ENCODE peak calls at places on chromosomes 12 and 14, in nine cellular contexts. N, R, D, S, P, F, B, H and Y are unnamed samples. For H3K4me1, the result is how much of the 10 kb centered on the place peaks cover.

GRCh38 chr12:100166232-100166631 is 23.6 kb upstream of the BLTP3B start:
- DNase-seq in R (no peak), P (no peak), D (no peak), B (no peak), N (no peak), H (no peak), F (no peak), S (no peak), Y (no peak)

GRCh38 chr14:69161590-69161989 is 8.7 kb upstream of the DCAF5 start:
- DNase-seq in S (no peak), D (no peak), H (no peak), F (no peak), B (no peak), N (no peak), R (no peak), P (no peak), Y (no peak)

GRCh38 chr12:39587247-39587646 is 32.4 kb downstream of the ABCD2 start:
- DNase-seq in S (no peak), F (no peak), N (no peak), H (no peak), B (no peak), R (no peak), D (no peak), P (no peak), Y (no peak)

GRCh38 chr14:57889245-57889644 is 23.4 kb upstream of the SLC35F4 start:
- DNase-seq in B (peak), F (peak), S (no peak), H (no peak), N (peak), R (no peak), D (no peak), P (no peak), Y (no peak)

GRCh38 chr14:86462193-86462592 is 932.2 kb downstream of the FLRT2 start:
- DNase-seq in D (no peak), N (peak), R (no peak), F (no peak), H (peak), P (peak), S (peak), B (no peak), Y (no peak)

GRCh38 chr12:116116650-116117424 is 160.7 kb downstream of the MED13L start:
- DNase-seq in D (no peak), H (no peak), R (no peak), B (no peak), N (peak), F (no peak), S (no peak), P (no peak), Y (no peak)

GRCh38 chr12:51217133-51217967 is 512 bp downstream of the POU6F1 start:
- DNase-seq in D (no peak), B (peak), P (peak), R (peak), H (no peak), N (peak), S (peak), F (peak), Y (peak)

GRCh38 chr12:57240926-57241555 is 9.9 kb downstream of the STAC3 start:
- DNase-seq in B (no peak), N (no peak), R (peak), F (no peak), S (no peak), P (peak), D (no peak), H (no peak), Y (peak)

GRCh38 chr14:52473557-52473956 is 78.7 kb downstream of the TXNDC16 start:
- DNase-seq in P (no peak), N (peak), B (no peak), F (no peak), R (no peak), S (no peak), D (no peak), H (no peak), Y (no peak)

GRCh38 chr14:54815531-54815930 is 87.1 kb downstream of the GCH1 start:
- DNase-seq in B (no peak), P (no peak), F (no peak), H (no peak), R (no peak), D (no peak), N (no peak), S (no peak), Y (no peak)

GRCh38 chr14:72682188-72682587 is 211.7 kb downstream of the DPF3 start:
- DNase-seq in F (no peak), R (no peak), N (peak), P (no peak), S (no peak), B (no peak), D (no peak), H (no peak), Y (no peak)

GRCh38 chr12:105444050-105444808 is 113.7 kb downstream of the C12orf75 start:
- DNase-seq in R (no peak), H (no peak), S (peak), P (no peak), N (peak), F (no peak), D (no peak), B (no peak), Y (peak)

GRCh38 chr12:106583578-106584103 is 837 bp downstream of the RFX4 start:
- DNase-seq in B (no peak), F (no peak), R (no peak), P (peak), S (no peak), N (no peak), D (no peak), H (no peak), Y (no peak)

GRCh38 chr12:46442723-46443122 is 70.2 kb upstream of the SLC38A2 start:
- DNase-seq in R (no peak), B (no peak), D (no peak), F (no peak), N (peak), P (no peak), H (no peak), S (no peak), Y (no peak)

GRCh38 chr14:38718519-38718918 is 384.5 kb downstream of the SEC23A start:
- DNase-seq in D (no peak), H (no peak), R (no peak), N (no peak), S (no peak), F (no peak), P (no peak), B (no peak), Y (no peak)

GRCh38 chr12:46677749-46678148 is 148.0 kb downstream of the SLC38A4 start:
- DNase-seq in R (no peak), B (no peak), D (no peak), S (no peak), H (no peak), F (no peak), N (peak), P (peak), Y (no peak)

GRCh38 chr14:91732439-91732838 is 553 bp upstream of the CATSPERB start:
- DNase-seq in B (no peak), S (no peak), P (no peak), D (no peak), H (no peak), F (no peak), R (no peak), N (no peak), Y (no peak)

GRCh38 chr12:84727964-84728363 is 184.6 kb downstream of the SLC6A15 start:
- DNase-seq in N (peak), P (peak), S (no peak), R (no peak), D (no peak), H (no peak), B (no peak), F (no peak), Y (no peak)

GRCh38 chr14:99728981-99729451 is 44.9 kb downstream of the CYP46A1 start:
- DNase-seq in H (peak), F (no peak), N (no peak), D (no peak), S (peak), B (no peak), P (peak), R (peak), Y (no peak)

GRCh38 chr14:36502558-36503508 is 17.2 kb downstream of the NKX2-1 start:
- DNase-seq in P (no peak), F (no peak), R (no peak), S (no peak), B (no peak), N (no peak), H (no peak), D (no peak), Y (no peak)

GRCh38 chr12:52655720-52656124 is 3.7 kb upstream of the KRT2 start:
- DNase-seq in D (no peak), B (no peak), R (no peak), P (no peak), S (no peak), H (no peak), N (no peak), F (no peak), Y (no peak)

GRCh38 chr12:22981711-22982110 is 356.7 kb downstream of the ETNK1 start:
- DNase-seq in B (no peak), N (peak), S (no peak), D (no peak), H (no peak), P (no peak), F (no peak), R (no peak), Y (peak)

GRCh38 chr12:46454981-46455380 is 82.4 kb upstream of the SLC38A2 start:
- DNase-seq in F (no peak), B (no peak), N (no peak), S (no peak), H (no peak), D (no peak), P (no peak), R (no peak), Y (no peak)

GRCh38 chr14:20998674-20999366 is at the start of gene SLC39A2:
- DNase-seq in N (peak), H (no peak), S (peak), F (peak), R (peak), D (no peak), B (peak), P (peak), Y (peak)

GRCh38 chr12:75087656-75088055 is 122.0 kb downstream of the KCNC2 start:
- DNase-seq in H (no peak), B (no peak), R (no peak), D (no peak), N (peak), S (no peak), P (peak), F (no peak), Y (no peak)

GRCh38 chr12:75854681-75855309 is 176.8 kb downstream of the PHLDA1 start:
- DNase-seq in H (no peak), N (peak), D (no peak), P (no peak), F (no peak), B (no peak), S (no peak), R (no peak), Y (no peak)

GRCh38 chr12:125186471-125187147 is 121.4 kb downstream of the AACS start:
- DNase-seq in N (no peak), H (no peak), D (no peak), F (no peak), S (no peak), R (no peak), P (peak), B (no peak), Y (no peak)

GRCh38 chr12:100827901-100828520 is 33.4 kb downstream of the ANO4 start:
- DNase-seq in F (no peak), H (no peak), N (peak), P (peak), R (no peak), S (no peak), B (no peak), D (peak), Y (no peak)

GRCh38 chr12:111386891-111387290 is 18.0 kb upstream of the PHETA1 start:
- DNase-seq in R (no peak), S (no peak), F (no peak), P (no peak), N (no peak), H (no peak), B (no peak), D (no peak), Y (no peak)

GRCh38 chr12:69388371-69388770 is 28.8 kb downstream of the YEATS4 start:
- DNase-seq in P (no peak), S (no peak), B (no peak), D (no peak), R (no peak), H (no peak), F (no peak), N (peak), Y (no peak)

GRCh38 chr14:69814397-69814796 is 17.4 kb upstream of the SLC10A1 start:
- DNase-seq in F (no peak), S (no peak), N (no peak), R (no peak), D (no peak), B (no peak), P (no peak), H (no peak), Y (no peak)

GRCh38 chr14:52458721-52459085 is 93.6 kb downstream of the TXNDC16 start:
- DNase-seq in N (peak), S (no peak), P (no peak), H (no peak), B (no peak), D (no peak), R (no peak), F (no peak), Y (no peak)

GRCh38 chr14:93994919-93995682 is 2.0 kb upstream of the CCDC197 start:
- DNase-seq in F (peak), D (no peak), N (peak), H (no peak), P (peak), B (peak), R (no peak), S (no peak), Y (no peak)

GRCh38 chr12:89943461-89943860 is 234.8 kb upstream of the ATP2B1 start:
- DNase-seq in S (no peak), N (no peak), H (no peak), P (no peak), F (no peak), R (no peak), B (no peak), D (no peak), Y (no peak)

DNA sequence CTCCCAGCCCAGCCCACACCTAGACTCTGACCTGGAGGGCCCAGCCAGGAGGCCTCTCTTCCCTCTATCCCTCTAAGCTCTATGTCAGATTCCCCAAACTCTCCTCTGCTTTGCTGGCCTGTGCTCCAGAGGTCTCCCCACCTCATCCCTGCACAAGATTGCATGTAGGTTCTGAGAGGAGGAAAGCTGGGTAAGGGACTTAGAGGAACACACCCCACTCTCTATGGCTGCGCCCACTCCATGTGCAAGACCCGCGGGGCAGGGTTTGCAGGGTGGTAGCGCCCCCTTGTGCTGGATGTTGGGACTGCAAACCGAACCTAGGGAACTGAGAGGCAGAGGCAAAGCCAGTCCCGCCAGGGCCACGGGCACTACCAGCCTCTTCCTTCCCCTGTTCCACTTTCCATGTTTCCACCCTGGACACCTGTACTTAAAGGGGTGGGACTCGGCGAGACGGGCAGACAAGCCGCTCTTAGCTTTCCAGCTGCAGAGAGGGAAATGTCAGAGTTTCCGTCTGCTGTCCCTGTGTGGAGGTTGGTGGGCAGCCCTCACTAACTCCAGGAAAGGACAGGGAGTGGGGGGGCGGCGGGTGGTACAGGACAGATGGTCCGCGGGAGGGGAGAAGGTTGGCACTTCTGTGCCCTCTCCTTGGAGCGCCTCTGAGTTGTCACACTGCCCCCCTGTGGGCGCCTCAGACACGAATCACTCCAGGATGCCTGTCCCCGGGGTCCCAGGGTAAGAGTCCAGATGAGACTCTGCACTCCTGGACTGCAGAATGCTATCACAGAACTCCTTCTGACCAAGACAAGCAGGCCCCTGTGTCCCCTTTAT is 16.8 kb downstream of the MMP14 start:
- DNase-seq in B (peak), R (peak), S (peak), D (no peak), H (peak), F (peak), N (peak), P (peak), Y (peak)
- H3K4me1 ChIP-seq in B (under half), R (under half), S (under half), D (under half), H (under half), F (under half), N (under half), P (under half), Y (under half)

GRCh38 chr12:131455581-131456110 is 255.2 kb upstream of the SFSWAP start:
- DNase-seq in B (no peak), H (no peak), R (no peak), N (no peak), F (no peak), S (no peak), D (no peak), P (no peak), Y (no peak)

GRCh38 chr12:131455218-131455506 is 255.7 kb upstream of the SFSWAP start:
- DNase-seq in S (no peak), N (no peak), P (no peak), F (no peak), H (no peak), D (no peak), R (no peak), B (no peak), Y (no peak)

GRCh38 chr12:131449027-131449426 is 261.9 kb upstream of the SFSWAP start:
- DNase-seq in S (no peak), B (no peak), N (no peak), D (no peak), F (no peak), P (no peak), R (no peak), H (no peak), Y (no peak)

GRCh38 chr12:131454418-131455217 is 256.3 kb upstream of the SFSWAP start:
- DNase-seq in F (no peak), R (peak), P (peak), D (peak), S (no peak), H (peak), N (no peak), B (no peak), Y (peak)

DNA sequence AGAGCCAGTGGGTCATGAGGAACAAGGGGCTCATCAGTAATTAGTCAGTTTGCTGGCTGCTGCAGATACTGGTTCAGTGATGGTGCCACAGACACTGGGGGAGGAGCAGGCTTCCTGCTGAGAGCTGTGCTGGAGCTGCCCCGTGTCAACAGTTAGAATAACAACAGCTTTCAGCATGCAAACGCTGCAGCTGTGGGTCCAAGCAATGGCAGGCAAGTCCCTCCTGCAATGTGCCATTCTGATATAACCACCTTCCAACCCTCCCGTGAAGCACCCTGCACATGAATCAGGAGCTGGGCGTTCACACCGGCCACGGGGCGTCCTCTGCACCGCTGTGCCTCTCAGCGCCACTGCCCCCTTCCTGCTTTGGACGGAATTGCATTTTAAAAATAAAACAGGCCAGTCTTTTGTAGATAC is 258.4 kb upstream of the SFSWAP start:
- DNase-seq in D (no peak), H (no peak), P (peak), S (peak), F (no peak), N (no peak), B (no peak), R (peak), Y (no peak)
- TF ChIP-seq CTCF in D (peak), H (peak), P (peak), S (peak), F (no peak), N (no peak), B (peak), R (no peak), Y (peak)

DNA sequence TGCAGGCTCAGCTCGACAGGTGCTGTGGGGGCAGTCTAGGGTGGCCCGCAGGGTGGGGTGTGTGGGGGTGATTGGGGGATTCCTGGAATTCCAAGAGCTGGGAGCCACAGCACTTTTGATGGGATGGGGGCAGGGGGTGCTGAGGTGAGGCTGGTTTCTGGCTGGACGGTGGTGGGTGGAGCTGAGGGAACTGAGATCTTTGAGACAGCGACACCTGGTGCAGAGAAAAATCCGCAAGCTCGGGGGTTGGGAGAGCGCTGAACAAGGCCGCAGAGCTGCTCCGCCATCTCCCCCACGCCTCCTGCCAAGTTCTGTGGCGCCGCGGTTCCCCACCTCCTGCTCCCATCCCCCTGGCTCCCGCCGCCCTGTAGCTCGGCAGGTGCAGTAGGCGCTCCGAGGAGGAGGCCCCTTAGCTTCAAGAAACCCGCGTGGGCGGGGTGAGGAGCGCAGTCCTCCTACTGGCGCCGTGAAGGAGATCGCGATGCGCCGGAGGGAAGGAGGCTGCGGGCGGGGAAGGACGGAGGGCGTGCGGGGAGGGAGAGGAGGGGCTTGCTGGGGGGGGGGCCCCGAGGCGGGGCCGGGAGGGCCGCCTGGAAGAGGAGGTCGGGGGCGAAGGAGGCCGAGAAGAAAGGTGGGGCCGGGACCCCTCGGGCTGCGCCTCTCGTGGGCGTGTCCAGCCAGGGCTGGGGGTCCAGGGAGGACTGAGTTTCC is 1.3 kb upstream of the TEDC1 start:
- DNase-seq in F (peak), R (peak), H (peak), D (no peak), S (peak), N (peak), B (peak), P (peak), Y (peak)
- H3K4me1 ChIP-seq in F (under half), R (under half), H (under half), D (under half), S (under half), N (under half), B (half or more), P (under half), Y (under half)

DNA sequence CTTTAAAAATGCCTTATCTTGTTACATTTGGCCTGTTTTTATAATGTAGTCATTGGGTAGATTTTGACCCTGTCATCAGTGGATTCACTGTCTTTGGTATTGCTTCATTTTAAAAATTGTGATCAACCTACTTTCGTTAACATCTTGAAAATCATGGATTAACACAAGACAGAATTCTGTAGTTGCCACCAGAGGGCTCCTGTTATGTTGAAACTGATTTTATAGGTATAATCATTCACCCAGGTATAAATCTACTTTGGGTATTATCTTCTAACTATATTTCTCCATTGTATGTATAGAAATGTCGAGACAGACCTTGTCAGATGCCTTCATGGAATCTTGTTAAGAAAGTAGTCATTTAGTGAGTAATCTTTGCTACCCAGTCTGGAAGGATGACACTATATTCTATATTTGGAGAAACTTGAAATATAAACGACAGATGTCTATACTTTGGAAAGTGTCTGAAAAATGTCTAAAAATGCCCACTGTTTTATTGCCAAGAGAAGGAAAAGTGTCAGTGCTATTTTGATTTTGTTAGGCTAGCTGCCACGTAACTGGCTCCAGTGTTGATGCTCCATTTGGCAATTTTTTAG is 129.4 kb downstream of the PELI2 start:
- DNase-seq in B (no peak), D (no peak), F (no peak), N (peak), H (no peak), R (no peak), S (no peak), P (no peak), Y (no peak)
- TF ChIP-seq CTCF in B (peak), D (peak), F (no peak), N (peak), H (peak), R (no peak), S (peak), P (peak), Y (no peak)